ENCODE peak calls at places on chromosomes 1 and 21, in eight cellular contexts. P is BE2C, L is IMR-90, V is fibroblast of lung, K is tibial nerve, U is endothelial cell of umbilical vein, D is RWPE2, H is pancreas. M is an unnamed sample. For H3K36me3, the result is how much of the 10 kb centered on the place peaks cover.

GRCh38 chr1:9539829-9540550 is 725 bp downstream of the SLC25A33 start:
- DNase-seq in L (peak), P (peak), K (no peak), H (peak), U (peak), V (peak), D (no peak), M (no peak)

GRCh38 chr1:160567858-160568682 is 11.2 kb downstream of the CD84 start:
- DNase-seq in V (no peak), H (no peak), K (no peak), U (no peak), P (no peak), L (no peak), D (no peak), M (no peak)

GRCh38 chr21:43591468-43592050 is 67.7 kb downstream of the HSF2BP start:
- DNase-seq in P (no peak), K (no peak), U (peak), L (no peak), H (no peak), V (peak), D (no peak), M (no peak)

GRCh38 chr1:67687649-67688048 is 2.6 kb downstream of the GADD45A start:
- DNase-seq in L (peak), V (peak), K (no peak), D (no peak), P (no peak), H (no peak), U (no peak), M (peak)

GRCh38 chr1:55275976-55276375 is 60.8 kb upstream of the USP24 start:
- DNase-seq in V (no peak), L (peak), U (peak), K (no peak), D (no peak), P (no peak), H (no peak), M (no peak)

GRCh38 chr1:228311091-228311490 is 95.5 kb downstream of the TRIM11 start:
- DNase-seq in V (no peak), K (no peak), P (no peak), D (no peak), H (no peak), L (no peak), U (no peak), M (no peak)

GRCh38 chr1:243495032-243495431 is 239.2 kb downstream of the SDCCAG8 start:
- DNase-seq in H (no peak), K (no peak), D (no peak), V (no peak), P (no peak), U (no peak), L (no peak), M (no peak)

GRCh38 chr21:42143111-42143510 is 72.0 kb downstream of the UMODL1 start:
- DNase-seq in U (no peak), L (no peak), H (no peak), P (no peak), D (no peak), K (no peak), V (no peak), M (no peak)

GRCh38 chr1:62012821-62013220 is 181.8 kb upstream of the L1TD1 start:
- DNase-seq in U (no peak), K (peak), H (no peak), L (no peak), V (peak), P (no peak), D (no peak), M (no peak)

GRCh38 chr1:60279798-60280197 is 206.2 kb upstream of the C1orf87 start:
- DNase-seq in P (no peak), U (no peak), D (no peak), K (no peak), H (no peak), L (peak), V (peak), M (no peak)

GRCh38 chr1:218346391-218347204 is 1.5 kb downstream of the TGFB2 start:
- DNase-seq in L (peak), P (no peak), H (no peak), V (peak), U (peak), D (no peak), K (no peak), M (no peak)

GRCh38 chr1:29579821-29580425 is 343.6 kb downstream of the PTPRU start:
- DNase-seq in V (peak), P (no peak), H (no peak), K (no peak), D (no peak), L (peak), U (no peak), M (peak)

GRCh38 chr1:51421961-51422360 is 91.6 kb upstream of the TTC39A start:
- DNase-seq in D (no peak), U (peak), K (no peak), L (peak), P (no peak), H (no peak), V (peak), M (peak)

GRCh38 chr1:118266436-118266835 is 81.4 kb upstream of the SPAG17 start:
- DNase-seq in V (no peak), D (no peak), P (no peak), U (no peak), K (no peak), H (no peak), L (no peak), M (peak)

GRCh38 chr1:224357626-224358124 is 996 bp downstream of the CNIH4 start:
- DNase-seq in D (no peak), H (no peak), L (peak), P (no peak), K (no peak), V (peak), U (no peak), M (no peak)

GRCh38 chr1:86988835-86989234 is 74.4 kb downstream of the HS2ST1 start:
- DNase-seq in L (no peak), P (no peak), K (no peak), D (no peak), H (no peak), V (no peak), U (no peak), M (no peak)

GRCh38 chr1:6103111-6103853 is 57.6 kb downstream of the KCNAB2 start:
- DNase-seq in P (no peak), V (no peak), D (peak), U (no peak), L (no peak), K (no peak), H (peak), M (no peak)

GRCh38 chr1:8133657-8134430 is 107.7 kb upstream of the ERRFI1 start:
- DNase-seq in D (no peak), U (peak), K (peak), P (no peak), H (no peak), L (peak), V (peak), M (peak)

GRCh38 chr1:1939296-1940122 is 20.4 kb upstream of the TMEM52 start:
- DNase-seq in L (no peak), H (no peak), D (no peak), U (no peak), K (no peak), V (no peak), P (no peak), M (no peak)

GRCh38 chr1:220908757-220909156 is 29.5 kb downstream of the HLX start:
- DNase-seq in U (peak), K (no peak), V (peak), H (no peak), D (no peak), L (peak), P (no peak), M (no peak)

GRCh38 chr1:229170778-229171505 is 100.0 kb upstream of the RAB4A start:
- DNase-seq in V (no peak), P (no peak), D (no peak), H (no peak), K (no peak), L (no peak), U (no peak), M (no peak)

GRCh38 chr1:163104405-163105099 is 35.4 kb downstream of the RGS4 start:
- DNase-seq in L (no peak), H (no peak), P (no peak), U (no peak), V (no peak), D (no peak), K (no peak), M (no peak)

GRCh38 chr21:21216013-21216412 is 217.8 kb downstream of the NCAM2 start:
- DNase-seq in D (no peak), P (peak), H (no peak), L (no peak), U (no peak), K (no peak), V (no peak), M (no peak)

GRCh38 chr1:58515794-58516401 is 30.6 kb downstream of the OMA1 start:
- DNase-seq in K (no peak), V (peak), D (no peak), L (peak), P (peak), H (no peak), U (peak), M (peak)
- TF ChIP-seq CTCF in K (peak), V (peak), D (peak), L (peak), P (peak), H (no peak), U (peak), M (peak)

DNA sequence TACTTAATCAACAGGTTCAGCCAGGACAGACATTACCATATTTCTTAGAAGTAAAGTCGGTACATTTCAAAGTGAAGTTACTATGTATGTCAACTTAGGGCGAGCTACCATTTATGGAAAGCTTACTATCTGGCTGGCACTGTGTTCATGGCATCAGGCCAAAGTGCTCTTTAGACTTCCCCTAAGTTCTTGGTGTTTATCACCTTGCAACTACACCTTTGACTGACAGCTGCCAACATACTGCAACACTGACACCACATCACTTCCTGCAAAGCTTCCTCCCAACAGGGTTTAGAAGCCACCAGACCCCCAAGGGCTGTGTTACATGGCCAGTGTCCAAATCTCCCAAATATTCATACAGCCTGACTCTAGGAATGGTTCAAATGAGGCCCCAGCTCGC is 61.0 kb downstream of the TIAM1 start:
- DNase-seq in V (no peak), K (no peak), D (no peak), L (no peak), P (no peak), U (no peak), H (no peak), M (no peak)
- H3K36me3 ChIP-seq in V (under half), K (under half), D (under half), L (under half), P (under half), U (under half), H (under half), M (under half)

GRCh38 chr1:205122489-205122882 is 708 bp upstream of the RBBP5 start:
- DNase-seq in H (no peak), K (no peak), D (no peak), V (no peak), P (no peak), U (no peak), L (no peak), M (no peak)
- TF ChIP-seq CTCF in H (no peak), K (no peak), D (peak), V (no peak), P (no peak), U (no peak), L (no peak), M (no peak)

GRCh38 chr1:93516164-93516563 is 68.2 kb downstream of the FNBP1L start:
- DNase-seq in L (no peak), H (no peak), D (no peak), V (no peak), P (no peak), U (no peak), K (no peak), M (no peak)
- H3K36me3 ChIP-seq in L (under half), H (under half), D (under half), V (under half), P (under half), U (under half), K (under half), M (under half)

GRCh38 chr1:41618871-41619270 is 134.4 kb upstream of the EDN2 start:
- DNase-seq in L (no peak), D (no peak), P (no peak), H (no peak), U (no peak), V (no peak), K (no peak), M (no peak)

GRCh38 chr1:41616563-41616962 is 132.1 kb upstream of the EDN2 start:
- DNase-seq in H (no peak), U (no peak), L (no peak), V (no peak), D (no peak), P (no peak), K (no peak), M (no peak)

GRCh38 chr1:41617336-41617735 is 132.9 kb upstream of the EDN2 start:
- DNase-seq in H (no peak), K (no peak), D (no peak), L (no peak), V (no peak), P (no peak), U (no peak), M (no peak)

GRCh38 chr1:41619511-41620364 is 135.3 kb upstream of the EDN2 start:
- DNase-seq in P (no peak), D (no peak), H (no peak), L (no peak), U (no peak), V (no peak), K (no peak), M (no peak)

DNA sequence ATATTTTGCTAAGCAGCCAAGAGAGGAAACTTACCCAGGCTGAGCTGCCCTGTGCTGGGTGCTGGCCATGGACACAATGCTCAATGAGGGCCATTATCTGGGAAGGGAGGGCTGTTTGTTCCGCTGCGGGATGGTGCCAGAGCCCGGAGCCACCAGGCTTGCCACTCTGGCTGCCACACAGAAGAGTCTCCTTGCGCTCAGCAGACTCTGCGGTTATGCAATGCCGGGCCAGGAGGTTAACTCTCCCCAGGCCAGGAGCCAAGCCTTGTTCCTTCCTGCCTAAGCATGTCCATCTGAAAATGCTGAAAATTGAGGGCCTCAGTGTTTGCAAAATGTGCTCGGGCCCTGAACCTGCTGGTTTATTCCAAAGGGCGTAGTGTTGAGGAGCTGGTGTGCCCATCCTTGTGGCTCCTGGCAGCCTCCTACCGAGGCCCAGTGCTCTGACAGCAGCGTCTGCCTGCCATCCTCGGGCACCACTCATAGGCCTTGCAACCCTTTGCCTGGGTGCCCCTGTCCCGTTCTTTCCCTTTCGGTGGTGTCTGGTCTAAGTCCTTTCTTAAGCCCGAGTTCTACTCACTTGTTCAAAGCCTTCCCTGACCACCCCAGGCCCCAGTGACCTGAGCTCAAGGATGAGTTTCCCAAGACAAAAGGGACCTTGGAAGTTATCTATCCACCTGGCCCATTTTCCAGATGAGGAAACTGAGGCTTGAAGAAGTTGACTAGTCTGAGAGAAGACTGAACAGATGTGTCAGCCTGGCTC is 133.8 kb upstream of the EDN2 start:
- DNase-seq in K (peak), H (peak), L (peak), V (peak), U (peak), P (no peak), D (peak), M (no peak)
- TF ChIP-seq CTCF in K (no peak), H (no peak), L (no peak), V (no peak), U (no peak), P (no peak), D (no peak), M (no peak)

GRCh38 chr21:33815153-33815707 is 100.4 kb downstream of the ATP5PO start:
- DNase-seq in U (no peak), P (no peak), L (no peak), K (no peak), H (no peak), V (no peak), D (no peak), M (no peak)
- H3K36me3 ChIP-seq in U (under half), P (under half), L (under half), K (under half), H (under half), V (under half), D (under half), M (under half)